ENCODE peak calls at places on chromosomes 6 and 20, in six cellular contexts. One of them, this sample, is unnamed.

GRCh38 chr6:42907336-42907735 is 8.5 kb upstream of the PTCRA start:
- DNase-seq in psoas muscle: no peak
- DNase-seq in neural crest cell: no peak
- DNase-seq in A673: no peak
- DNase-seq in thoracic aorta: no peak
- DNase-seq in fibroblast of pulmonary artery: peak
- DNase-seq in this sample: no peak

GRCh38 chr6:165439928-165440554 is 130.6 kb upstream of the C6orf118 start:
- DNase-seq in psoas muscle: no peak
- DNase-seq in neural crest cell: no peak
- DNase-seq in A673: peak
- DNase-seq in thoracic aorta: no peak
- DNase-seq in fibroblast of pulmonary artery: peak
- DNase-seq in this sample: peak

GRCh38 chr6:16437095-16437494 is 198.7 kb downstream of the GMPR start:
- DNase-seq in psoas muscle: no peak
- DNase-seq in neural crest cell: no peak
- DNase-seq in A673: no peak
- DNase-seq in thoracic aorta: no peak
- DNase-seq in fibroblast of pulmonary artery: no peak
- DNase-seq in this sample: no peak

GRCh38 chr20:49832632-49833327 is 20.2 kb downstream of the SLC9A8 start:
- DNase-seq in psoas muscle: no peak
- DNase-seq in neural crest cell: no peak
- DNase-seq in A673: no peak
- DNase-seq in thoracic aorta: no peak
- DNase-seq in fibroblast of pulmonary artery: peak
- DNase-seq in this sample: peak

GRCh38 chr6:149129401-149130077 is 188.0 kb upstream of the TAB2 start:
- DNase-seq in psoas muscle: peak
- DNase-seq in neural crest cell: no peak
- DNase-seq in A673: no peak
- DNase-seq in thoracic aorta: no peak
- DNase-seq in fibroblast of pulmonary artery: peak
- DNase-seq in this sample: peak

GRCh38 chr6:78942451-78942850 is 75.1 kb downstream of the IRAK1BP1 start:
- DNase-seq in psoas muscle: no peak
- DNase-seq in neural crest cell: no peak
- DNase-seq in A673: peak
- DNase-seq in thoracic aorta: no peak
- DNase-seq in fibroblast of pulmonary artery: peak
- DNase-seq in this sample: no peak

GRCh38 chr20:50513169-50514034 is 3.2 kb downstream of the PTPN1 start:
- DNase-seq in psoas muscle: no peak
- DNase-seq in neural crest cell: no peak
- DNase-seq in A673: peak
- DNase-seq in thoracic aorta: no peak
- DNase-seq in fibroblast of pulmonary artery: peak
- DNase-seq in this sample: peak

GRCh38 chr6:146422789-146423188 is 120.8 kb upstream of the RAB32 start:
- DNase-seq in psoas muscle: no peak
- DNase-seq in neural crest cell: no peak
- DNase-seq in A673: no peak
- DNase-seq in thoracic aorta: no peak
- DNase-seq in fibroblast of pulmonary artery: no peak
- DNase-seq in this sample: no peak

GRCh38 chr6:107539409-107539808 is 49.5 kb downstream of the SOBP start:
- DNase-seq in psoas muscle: no peak
- DNase-seq in neural crest cell: no peak
- DNase-seq in A673: no peak
- DNase-seq in thoracic aorta: no peak
- DNase-seq in fibroblast of pulmonary artery: no peak
- DNase-seq in this sample: no peak

GRCh38 chr6:136920858-136921520 is 1.1 kb upstream of the SLC35D3 start:
- DNase-seq in psoas muscle: no peak
- DNase-seq in neural crest cell: no peak
- DNase-seq in A673: peak
- DNase-seq in thoracic aorta: no peak
- DNase-seq in fibroblast of pulmonary artery: peak
- DNase-seq in this sample: no peak

GRCh38 chr6:4371207-4371921 is 236.0 kb upstream of the ECI2 start:
- DNase-seq in psoas muscle: peak
- DNase-seq in neural crest cell: no peak
- DNase-seq in A673: no peak
- DNase-seq in thoracic aorta: peak
- DNase-seq in fibroblast of pulmonary artery: peak
- DNase-seq in this sample: no peak

GRCh38 chr20:18632196-18632789 is 44.4 kb downstream of the DTD1 start:
- DNase-seq in psoas muscle: peak
- DNase-seq in neural crest cell: peak
- DNase-seq in A673: peak
- DNase-seq in thoracic aorta: no peak
- DNase-seq in fibroblast of pulmonary artery: peak
- DNase-seq in this sample: peak

GRCh38 chr6:36627801-36628246 is 33.7 kb downstream of the SRSF3 start:
- DNase-seq in psoas muscle: no peak
- DNase-seq in neural crest cell: no peak
- DNase-seq in A673: no peak
- DNase-seq in thoracic aorta: peak
- DNase-seq in fibroblast of pulmonary artery: peak
- DNase-seq in this sample: peak

GRCh38 chr6:151847064-151847463 is 39.6 kb downstream of the ESR1 start:
- DNase-seq in psoas muscle: no peak
- DNase-seq in neural crest cell: peak
- DNase-seq in A673: peak
- DNase-seq in thoracic aorta: no peak
- DNase-seq in fibroblast of pulmonary artery: peak
- DNase-seq in this sample: peak

GRCh38 chr6:156859686-156860085 is 82.5 kb downstream of the ARID1B start:
- DNase-seq in psoas muscle: no peak
- DNase-seq in neural crest cell: no peak
- DNase-seq in A673: no peak
- DNase-seq in thoracic aorta: no peak
- DNase-seq in fibroblast of pulmonary artery: no peak
- DNase-seq in this sample: no peak

GRCh38 chr6:35258858-35259193 is 709 bp upstream of the ZNF76 start:
- DNase-seq in psoas muscle: no peak
- DNase-seq in neural crest cell: peak
- DNase-seq in A673: peak
- DNase-seq in thoracic aorta: no peak
- DNase-seq in fibroblast of pulmonary artery: peak
- DNase-seq in this sample: no peak

GRCh38 chr20:40393680-40394079 is 295.4 kb downstream of the MAFB start:
- DNase-seq in psoas muscle: no peak
- DNase-seq in neural crest cell: no peak
- DNase-seq in A673: no peak
- DNase-seq in thoracic aorta: no peak
- DNase-seq in fibroblast of pulmonary artery: no peak
- DNase-seq in this sample: no peak

GRCh38 chr6:99612551-99613397 is 6.1 kb downstream of the PRDM13 start:
- DNase-seq in psoas muscle: no peak
- DNase-seq in neural crest cell: no peak
- DNase-seq in A673: no peak
- DNase-seq in thoracic aorta: no peak
- DNase-seq in fibroblast of pulmonary artery: no peak
- DNase-seq in this sample: no peak

GRCh38 chr6:14428269-14428668 is 310.7 kb downstream of the CD83 start:
- DNase-seq in psoas muscle: no peak
- DNase-seq in neural crest cell: no peak
- DNase-seq in A673: no peak
- DNase-seq in thoracic aorta: no peak
- DNase-seq in fibroblast of pulmonary artery: no peak
- DNase-seq in this sample: no peak

GRCh38 chr6:349491-349921 is 42.0 kb upstream of the IRF4 start:
- DNase-seq in psoas muscle: no peak
- DNase-seq in neural crest cell: no peak
- DNase-seq in A673: no peak
- DNase-seq in thoracic aorta: no peak
- DNase-seq in fibroblast of pulmonary artery: no peak
- DNase-seq in this sample: no peak

GRCh38 chr6:30881987-30882763 is 2.1 kb upstream of the DDR1 start:
- DNase-seq in psoas muscle: no peak
- DNase-seq in neural crest cell: no peak
- DNase-seq in A673: no peak
- DNase-seq in thoracic aorta: no peak
- DNase-seq in fibroblast of pulmonary artery: peak
- DNase-seq in this sample: peak

GRCh38 chr6:125839879-125840278 is 49.1 kb downstream of the NCOA7 start:
- DNase-seq in psoas muscle: no peak
- DNase-seq in neural crest cell: no peak
- DNase-seq in A673: no peak
- DNase-seq in thoracic aorta: no peak
- DNase-seq in fibroblast of pulmonary artery: peak
- DNase-seq in this sample: no peak

DNA sequence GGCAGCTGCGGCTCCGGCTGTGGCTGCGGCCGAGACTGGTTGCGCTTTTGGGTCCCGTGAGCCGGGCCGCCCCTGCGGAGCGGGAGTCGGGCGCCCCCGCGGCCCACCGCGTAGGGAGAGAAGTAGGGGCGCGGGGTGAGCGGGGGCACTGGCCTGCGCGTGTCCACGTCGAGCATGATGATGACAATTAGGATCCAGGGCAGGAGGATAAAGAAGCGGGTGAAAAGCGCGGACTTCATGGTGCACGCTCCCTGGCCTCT is 739 bp downstream of the B3GAT2 start:
- DNase-seq in psoas muscle: no peak
- DNase-seq in neural crest cell: no peak
- DNase-seq in A673: no peak
- DNase-seq in thoracic aorta: no peak
- DNase-seq in fibroblast of pulmonary artery: no peak
- DNase-seq in this sample: no peak
- TF ChIP-seq CTCF in psoas muscle: no peak
- TF ChIP-seq CTCF in neural crest cell: peak
- TF ChIP-seq CTCF in A673: peak
- TF ChIP-seq CTCF in thoracic aorta: no peak
- TF ChIP-seq CTCF in fibroblast of pulmonary artery: no peak
- TF ChIP-seq CTCF in this sample: no peak

GRCh38 chr6:50840112-50840813 is 21.6 kb downstream of the TFAP2B start:
- DNase-seq in psoas muscle: no peak
- DNase-seq in neural crest cell: no peak
- DNase-seq in A673: no peak
- DNase-seq in thoracic aorta: no peak
- DNase-seq in fibroblast of pulmonary artery: no peak
- DNase-seq in this sample: no peak

GRCh38 chr6:50837589-50838445 is 19.1 kb downstream of the TFAP2B start:
- DNase-seq in psoas muscle: no peak
- DNase-seq in neural crest cell: no peak
- DNase-seq in A673: no peak
- DNase-seq in thoracic aorta: no peak
- DNase-seq in fibroblast of pulmonary artery: no peak
- DNase-seq in this sample: no peak

GRCh38 chr6:50842861-50843384 is 24.3 kb downstream of the TFAP2B start:
- DNase-seq in psoas muscle: no peak
- DNase-seq in neural crest cell: no peak
- DNase-seq in A673: no peak
- DNase-seq in thoracic aorta: no peak
- DNase-seq in fibroblast of pulmonary artery: no peak
- DNase-seq in this sample: no peak

GRCh38 chr6:50842446-50842845 is 23.8 kb downstream of the TFAP2B start:
- DNase-seq in psoas muscle: no peak
- DNase-seq in neural crest cell: no peak
- DNase-seq in A673: no peak
- DNase-seq in thoracic aorta: no peak
- DNase-seq in fibroblast of pulmonary artery: no peak
- DNase-seq in this sample: no peak

DNA sequence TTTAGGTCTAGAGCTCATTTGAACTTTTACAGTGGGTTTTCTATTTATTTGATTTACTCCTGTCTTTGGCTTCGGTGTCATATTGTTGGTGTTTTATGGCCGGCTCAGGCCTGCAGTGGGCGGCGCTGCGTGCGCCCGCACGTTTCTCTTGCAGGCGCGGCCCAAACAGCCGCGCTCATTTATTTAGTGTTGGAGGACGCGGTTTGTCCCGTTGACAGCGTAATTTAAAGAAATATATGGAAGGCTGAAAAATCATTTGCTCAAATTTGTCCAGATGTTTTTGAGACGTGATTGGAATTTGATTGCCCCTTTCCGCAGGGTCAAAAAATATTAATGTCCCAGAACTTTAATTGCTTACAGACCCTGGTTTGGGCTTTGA is 22.1 kb downstream of the TFAP2B start:
- DNase-seq in psoas muscle: no peak
- DNase-seq in neural crest cell: no peak
- DNase-seq in A673: no peak
- DNase-seq in thoracic aorta: no peak
- DNase-seq in fibroblast of pulmonary artery: no peak
- DNase-seq in this sample: no peak
- TF ChIP-seq CTCF in psoas muscle: no peak
- TF ChIP-seq CTCF in neural crest cell: peak
- TF ChIP-seq CTCF in A673: no peak
- TF ChIP-seq CTCF in thoracic aorta: no peak
- TF ChIP-seq CTCF in fibroblast of pulmonary artery: no peak
- TF ChIP-seq CTCF in this sample: no peak

GRCh38 chr20:2631228-2631627 is 21.2 kb upstream of the NOP56 start:
- DNase-seq in psoas muscle: no peak
- DNase-seq in neural crest cell: no peak
- DNase-seq in A673: peak
- DNase-seq in thoracic aorta: no peak
- DNase-seq in fibroblast of pulmonary artery: no peak
- DNase-seq in this sample: peak
- TF ChIP-seq CTCF in psoas muscle: no peak
- TF ChIP-seq CTCF in neural crest cell: no peak
- TF ChIP-seq CTCF in A673: peak
- TF ChIP-seq CTCF in thoracic aorta: no peak
- TF ChIP-seq CTCF in fibroblast of pulmonary artery: peak
- TF ChIP-seq CTCF in this sample: peak

DNA sequence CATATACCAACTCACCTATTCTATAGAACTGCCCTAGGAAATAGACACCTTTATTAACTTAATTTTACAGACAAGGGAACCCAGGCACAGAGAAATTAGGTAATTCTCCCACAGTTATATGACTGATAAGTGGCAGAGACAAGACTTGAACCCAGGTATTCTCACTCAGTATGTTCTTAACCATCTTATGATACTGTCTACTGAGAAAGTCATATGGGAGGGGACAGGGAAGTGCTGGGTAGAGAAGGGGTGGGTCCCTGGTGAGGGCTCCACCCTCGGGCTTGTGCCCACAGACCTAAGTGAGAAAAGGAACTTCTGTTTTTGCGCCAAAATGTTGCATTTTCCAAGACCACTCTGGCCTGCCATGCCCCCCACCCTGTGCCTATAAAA is 123.5 kb downstream of the RNF144B start:
- DNase-seq in psoas muscle: no peak
- DNase-seq in neural crest cell: no peak
- DNase-seq in A673: no peak
- DNase-seq in thoracic aorta: no peak
- DNase-seq in fibroblast of pulmonary artery: no peak
- DNase-seq in this sample: no peak
- TF ChIP-seq CTCF in psoas muscle: no peak
- TF ChIP-seq CTCF in neural crest cell: no peak
- TF ChIP-seq CTCF in A673: no peak
- TF ChIP-seq CTCF in thoracic aorta: no peak
- TF ChIP-seq CTCF in fibroblast of pulmonary artery: no peak
- TF ChIP-seq CTCF in this sample: no peak

DNA sequence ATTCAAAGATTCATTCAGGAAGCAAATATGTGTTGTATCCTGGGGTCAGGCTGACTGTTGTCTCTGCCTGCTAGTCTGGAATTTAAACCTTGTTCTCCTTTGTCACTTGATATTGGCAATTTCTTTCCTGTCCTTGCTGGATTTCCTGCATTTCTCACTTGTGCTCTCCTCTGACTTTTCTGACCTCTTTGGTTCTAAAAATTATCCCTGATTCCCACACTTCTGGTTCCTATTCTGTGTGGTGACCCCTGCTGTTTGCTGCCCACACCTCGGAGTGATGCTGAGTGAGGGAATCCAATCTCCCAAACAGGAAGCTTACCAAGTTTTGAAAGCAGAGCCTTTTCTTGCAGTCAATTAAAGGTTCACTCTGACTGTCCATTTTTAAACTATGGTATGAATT is 345.3 kb downstream of the CDKAL1 start:
- DNase-seq in psoas muscle: no peak
- DNase-seq in neural crest cell: no peak
- DNase-seq in A673: no peak
- DNase-seq in thoracic aorta: no peak
- DNase-seq in fibroblast of pulmonary artery: no peak
- DNase-seq in this sample: no peak
- TF ChIP-seq CTCF in psoas muscle: no peak
- TF ChIP-seq CTCF in neural crest cell: no peak
- TF ChIP-seq CTCF in A673: no peak
- TF ChIP-seq CTCF in thoracic aorta: no peak
- TF ChIP-seq CTCF in fibroblast of pulmonary artery: no peak
- TF ChIP-seq CTCF in this sample: no peak